ENCODE peak calls at places on chromosomes 4 and X, in eight cellular contexts. T is 8988T; S is stimulated activated CD4-positive, alpha-beta T cell treated with anti-CD3 and anti-CD28 coated beads, Interleukin-4, amount 100 ng/mL, for 1 hour; L is mucosa of descending colon; N is effector CD4-positive, alpha-beta T cell; A is NCI-H1092; J is GM12865; E is lung. G is an unnamed sample.

GRCh38 chr4:31104033-31104432 is 383.9 kb downstream of the PCDH7 start:
- DNase-seq in T (no peak), S (no peak), L (no peak), N (no peak), A (peak; percentile 34), J (no peak), E (no peak), G (no peak)

GRCh38 chr4:53208749-53209148 is 157.1 kb downstream of the SCFD2 start:
- DNase-seq in T (no peak), S (no peak), L (no peak), N (no peak), A (no peak), J (no peak), E (no peak), G (no peak)

GRCh38 chr4:105990933-105991332 is 95.7 kb downstream of the NPNT start:
- DNase-seq in T (no peak), S (no peak), L (peak; percentile 49), N (no peak), A (no peak), J (peak; percentile 20), E (peak; percentile 71), G (no peak)

GRCh38 chrX:48071064-48071985 is at the start of gene ZNF630:
- DNase-seq in T (peak; percentile 59), S (peak; percentile 56), L (peak; percentile 86), N (peak; percentile 8), A (peak; percentile 76), J (peak; percentile 85), E (peak; percentile 75), G (peak; percentile 19)

GRCh38 chr4:153731239-153731638 is 28.6 kb downstream of the RNF175 start:
- DNase-seq in T (no peak), S (no peak), L (no peak), N (no peak), A (no peak), J (no peak), E (no peak), G (no peak)

GRCh38 chr4:110058677-110059076 is 139.7 kb downstream of the ELOVL6 start:
- DNase-seq in T (no peak), S (no peak), L (no peak), N (no peak), A (no peak), J (no peak), E (no peak), G (no peak)

GRCh38 chr4:108544504-108544903 is 75.9 kb upstream of the RPL34 start:
- DNase-seq in T (no peak), S (no peak), L (no peak), N (no peak), A (no peak), J (no peak), E (no peak), G (no peak)

GRCh38 chrX:18620349-18620748 is 51.6 kb downstream of the RS1 start:
- DNase-seq in T (no peak), S (no peak), L (peak; percentile 17), N (no peak), A (no peak), J (peak; percentile 12), E (no peak), G (no peak)

GRCh38 chr4:44447563-44448504 is 775 bp downstream of the KCTD8 start:
- DNase-seq in T (no peak), S (peak; percentile 1), L (peak; percentile 3), N (no peak), A (peak; percentile 27), J (peak; percentile 2), E (no peak), G (no peak)

GRCh38 chr4:41538887-41539498 is 1.0 kb downstream of the LIMCH1 start:
- DNase-seq in T (no peak), S (no peak), L (no peak), N (no peak), A (no peak), J (no peak), E (no peak), G (no peak)

GRCh38 chrX:24069877-24070276 is 15.1 kb downstream of the EIF2S3 start:
- DNase-seq in T (no peak), S (no peak), L (no peak), N (no peak), A (no peak), J (no peak), E (no peak), G (no peak)

GRCh38 chr4:101730291-101731117 is 60.0 kb upstream of the BANK1 start:
- DNase-seq in T (no peak), S (peak; percentile 31), L (peak; percentile 87), N (peak; percentile 2), A (peak; percentile 11), J (peak; percentile 68), E (peak; percentile 71), G (peak; percentile 6)

GRCh38 chrX:65635371-65635770 is 32.1 kb upstream of the MSN start:
- DNase-seq in T (no peak), S (no peak), L (peak; percentile 4), N (no peak), A (no peak), J (no peak), E (no peak), G (no peak)

GRCh38 chrX:9587551-9588096 is 122.8 kb downstream of the TBL1X start:
- DNase-seq in T (no peak), S (no peak), L (no peak), N (no peak), A (no peak), J (peak; percentile 14), E (no peak), G (no peak)

G was measured in T follicular helper cell.